ENCODE peak calls at places on chromosomes 16 and 17, in nine cellular contexts. S is testis, Y is endothelial cell of umbilical vein, A is body of pancreas, N is gastrocnemius medialis, R is IMR-90, C is K562, X is A549, J is right lobe of liver. W is an unnamed sample.

GRCh38 chr16:8716592-8716991 is 42.2 kb downstream of the ABAT start:
- DNase-seq in X (no peak), S (no peak), J (no peak), Y (no peak), A (no peak), R (peak), C (no peak), N (no peak), W (no peak)

GRCh38 chr16:67652578-67653130 is 7.4 kb downstream of the ACD start:
- DNase-seq in N (no peak), C (peak), Y (no peak), J (no peak), A (peak), X (peak), S (no peak), R (no peak), W (no peak)

GRCh38 chr16:18932243-18932997 is 6.2 kb upstream of the SMG1 start:
- DNase-seq in S (no peak), A (no peak), N (peak), C (no peak), X (no peak), J (no peak), R (peak), Y (no peak), W (no peak)

GRCh38 chr17:44115585-44116415 is 7.6 kb downstream of the HDAC5 start:
- DNase-seq in J (no peak), Y (peak), R (peak), N (no peak), C (peak), A (peak), S (peak), X (peak), W (no peak)

GRCh38 chr17:79980246-79981043 is 55.2 kb downstream of the TBC1D16 start:
- DNase-seq in X (no peak), R (no peak), C (no peak), A (peak), N (no peak), S (no peak), J (peak), Y (no peak), W (no peak)

GRCh38 chr17:43627657-43628650 is 33.8 kb downstream of the MEOX1 start:
- DNase-seq in N (no peak), R (peak), S (peak), J (no peak), Y (no peak), A (no peak), X (no peak), C (no peak), W (no peak)

GRCh38 chr17:50027639-50028206 is 28.2 kb upstream of the ITGA3 start:
- DNase-seq in Y (peak), J (peak), X (peak), S (no peak), C (no peak), N (no peak), A (peak), R (peak), W (no peak)

GRCh38 chr17:65660947-65661346 is 99.5 kb upstream of the AXIN2 start:
- DNase-seq in C (peak), J (no peak), S (no peak), X (no peak), R (peak), A (no peak), N (no peak), Y (peak), W (no peak)

GRCh38 chr16:57235128-57236092 is 9.6 kb upstream of the ARL2BP start:
- DNase-seq in A (no peak), Y (peak), N (no peak), R (peak), S (no peak), C (peak), X (no peak), J (no peak), W (no peak)

GRCh38 chr17:55601874-55602364 is 90.7 kb upstream of the SMIM36 start:
- DNase-seq in S (peak), A (no peak), C (peak), X (peak), N (no peak), Y (peak), J (no peak), R (peak), W (no peak)
- H3K27ac ChIP-seq in S (no peak), A (no peak), C (no peak), X (no peak), N (no peak), Y (no peak), J (no peak), R (peak), W (no peak)

GRCh38 chr17:42184717-42185496 is at the start of gene HCRT:
- DNase-seq in J (no peak), S (no peak), C (no peak), Y (no peak), N (no peak), X (no peak), R (no peak), A (no peak), W (no peak)

GRCh38 chr17:42185497-42185860 is 227 bp upstream of the HCRT start:
- DNase-seq in R (no peak), S (no peak), A (no peak), N (no peak), C (no peak), X (no peak), J (no peak), Y (no peak), W (no peak)

GRCh38 chr17:42181851-42182207 is 887 bp upstream of the KCNH4 start:
- DNase-seq in J (no peak), A (no peak), X (no peak), C (no peak), N (no peak), S (no peak), Y (no peak), R (no peak), W (no peak)

GRCh38 chr17:42182927-42183734 is 2.1 kb downstream of the HCRT start:
- DNase-seq in X (peak), Y (peak), A (no peak), R (peak), J (no peak), C (peak), N (no peak), S (no peak), W (no peak)

DNA sequence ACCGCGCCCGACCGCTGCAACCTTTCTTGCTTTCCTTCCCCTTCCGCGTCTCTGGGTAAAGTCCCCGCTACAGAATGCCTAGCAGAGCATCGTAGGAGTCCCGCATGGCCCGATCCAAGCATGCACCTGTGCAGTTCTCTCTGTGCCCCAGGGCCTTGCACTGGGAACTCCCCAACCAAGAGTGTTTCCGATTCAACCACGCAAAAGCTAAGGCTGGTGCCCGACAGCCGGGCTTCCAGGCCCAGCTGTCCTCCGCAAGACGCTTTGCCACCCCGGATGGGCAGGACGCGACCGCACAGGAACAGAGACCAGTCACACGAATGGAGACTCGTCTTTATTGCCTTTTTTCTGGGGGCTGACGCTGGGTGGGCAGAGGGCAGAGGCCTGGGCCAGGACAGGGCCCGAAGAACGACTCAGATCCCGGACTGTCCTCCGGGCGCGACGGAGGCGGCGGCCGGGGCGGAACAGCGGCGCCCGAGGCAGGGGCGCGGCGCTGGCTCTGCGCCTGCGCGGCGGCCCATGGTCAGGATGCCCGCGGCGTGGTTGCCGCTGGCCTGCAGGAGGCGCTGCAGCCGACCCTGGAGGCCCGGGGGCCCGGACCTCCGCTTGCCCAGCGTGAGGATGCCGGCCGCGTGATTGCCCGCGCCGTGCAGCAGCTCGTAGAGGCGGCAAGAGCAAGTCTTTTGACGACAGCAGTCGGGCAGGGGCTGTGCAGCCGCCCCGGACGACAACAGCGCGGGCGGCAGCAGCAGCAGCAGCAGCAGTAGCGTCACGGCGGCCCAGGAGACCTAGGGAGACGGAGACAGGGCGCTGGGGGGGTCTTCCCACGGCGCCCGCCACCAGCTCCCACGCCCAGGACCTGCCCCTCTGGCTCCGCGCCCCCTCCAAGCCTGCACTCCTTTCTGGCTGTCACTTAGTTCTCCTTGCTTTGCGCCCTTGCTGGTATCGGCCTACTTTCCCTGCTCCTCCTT is 1.2 kb downstream of the HCRT start:
- DNase-seq in J (peak), C (peak), R (peak), A (peak), Y (peak), X (peak), N (peak), S (peak), W (no peak)
- TF ChIP-seq POLR2A in J (peak), C (peak), R (no peak), A (peak), Y (peak), X (peak), N (no peak), S (no peak), W (peak)

DNA sequence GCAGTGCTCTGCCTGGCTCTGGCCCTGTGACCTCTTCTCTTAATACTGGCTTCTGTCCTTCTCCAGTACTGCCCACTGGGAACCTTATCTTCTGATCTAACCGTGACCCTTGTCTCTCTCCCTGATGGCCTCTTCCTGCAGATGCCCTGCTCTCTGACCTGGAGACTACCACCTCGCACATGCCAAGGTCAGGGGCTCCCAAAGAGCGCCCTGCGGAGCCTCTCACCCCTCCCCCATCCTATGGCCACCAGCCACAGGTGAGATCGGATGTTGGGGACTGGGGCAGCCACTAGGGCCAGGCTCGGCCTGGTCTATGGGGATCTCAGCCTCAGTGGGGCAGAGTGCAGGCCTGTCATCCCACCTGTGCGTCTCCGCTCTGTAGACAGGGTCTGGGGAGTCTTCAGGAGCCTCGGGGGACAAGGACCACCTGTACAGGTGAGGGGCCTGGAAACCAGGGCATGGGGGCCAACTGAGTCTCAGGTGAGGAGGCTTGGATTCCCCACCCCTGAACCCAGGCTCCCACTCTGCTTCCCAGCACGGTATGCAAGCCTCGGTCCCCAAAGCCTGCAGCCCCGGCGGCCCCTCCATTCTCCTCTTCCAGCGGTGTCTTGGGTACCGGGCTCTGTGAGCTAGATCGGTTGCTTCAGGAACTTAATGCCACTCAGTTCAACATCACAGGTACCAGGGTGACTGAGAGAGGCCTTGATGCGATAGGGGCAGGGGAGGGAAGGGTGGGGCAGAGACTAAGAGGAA is 1.5 kb downstream of the TGFB1I1 start:
- DNase-seq in C (no peak), S (no peak), J (no peak), Y (no peak), X (no peak), A (no peak), N (no peak), R (no peak), W (no peak)
- H3K27ac ChIP-seq in C (no peak), S (no peak), J (no peak), Y (no peak), X (no peak), A (no peak), N (no peak), R (no peak), W (peak)

DNA sequence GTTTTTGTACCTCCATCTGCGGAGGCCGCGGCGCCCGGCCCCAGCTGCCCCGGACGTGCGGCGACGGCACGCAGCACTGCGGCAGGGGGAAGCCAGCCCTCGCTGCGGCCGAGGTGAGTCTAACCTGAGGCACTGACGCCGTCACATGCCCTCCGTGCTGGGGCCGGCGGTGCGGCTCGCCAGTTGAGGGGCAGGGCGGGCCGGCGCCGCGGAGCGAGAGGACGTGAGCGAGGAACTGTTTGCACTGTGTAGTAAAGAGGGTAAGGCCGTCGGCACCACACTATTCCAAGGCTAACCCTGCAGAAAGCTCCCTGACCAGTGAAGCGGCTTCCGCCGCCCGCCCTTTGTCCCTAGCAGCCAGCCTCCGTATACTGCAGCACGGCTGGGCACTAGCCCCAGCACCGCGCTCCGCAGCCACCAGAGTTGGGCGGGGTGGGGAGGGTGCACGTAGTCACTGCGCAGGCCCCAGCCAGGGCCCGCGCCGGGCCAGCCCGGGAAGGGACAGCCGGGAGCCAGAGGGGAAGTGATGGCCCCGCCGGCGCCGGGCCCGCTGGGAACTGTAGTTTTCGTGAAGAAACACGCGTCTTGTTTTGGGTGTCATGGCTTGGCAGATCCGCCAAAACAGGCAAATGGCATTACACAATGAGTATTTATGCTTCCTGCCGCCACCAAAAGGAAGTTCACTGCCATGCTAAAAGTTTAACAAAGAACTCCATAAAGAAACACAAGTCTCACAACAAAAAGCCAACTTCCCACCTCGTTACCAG is 580 bp upstream of the KANSL1 start:
- DNase-seq in Y (peak), A (peak), R (peak), S (peak), X (peak), J (peak), N (peak), C (peak), W (peak)
- TF ChIP-seq POLR2A in Y (peak), A (peak), R (no peak), S (peak), X (peak), J (peak), N (peak), C (peak), W (peak)

GRCh38 chr17:64234961-64235360 is 28.1 kb downstream of the TEX2 start:
- DNase-seq in S (no peak), N (no peak), X (no peak), J (no peak), A (no peak), Y (no peak), R (no peak), C (no peak), W (no peak)

GRCh38 chr17:64229815-64230550 is 33.1 kb downstream of the TEX2 start:
- DNase-seq in N (no peak), A (no peak), X (no peak), R (no peak), Y (no peak), S (no peak), C (no peak), J (no peak), W (no peak)

GRCh38 chr17:64232466-64233262 is 30.4 kb downstream of the TEX2 start:
- DNase-seq in A (no peak), Y (no peak), S (no peak), N (no peak), C (no peak), X (no peak), R (no peak), J (no peak), W (no peak)

GRCh38 chr17:64231567-64232141 is 31.4 kb downstream of the TEX2 start:
- DNase-seq in R (no peak), C (no peak), J (no peak), S (no peak), N (no peak), Y (no peak), A (no peak), X (no peak), W (no peak)

DNA sequence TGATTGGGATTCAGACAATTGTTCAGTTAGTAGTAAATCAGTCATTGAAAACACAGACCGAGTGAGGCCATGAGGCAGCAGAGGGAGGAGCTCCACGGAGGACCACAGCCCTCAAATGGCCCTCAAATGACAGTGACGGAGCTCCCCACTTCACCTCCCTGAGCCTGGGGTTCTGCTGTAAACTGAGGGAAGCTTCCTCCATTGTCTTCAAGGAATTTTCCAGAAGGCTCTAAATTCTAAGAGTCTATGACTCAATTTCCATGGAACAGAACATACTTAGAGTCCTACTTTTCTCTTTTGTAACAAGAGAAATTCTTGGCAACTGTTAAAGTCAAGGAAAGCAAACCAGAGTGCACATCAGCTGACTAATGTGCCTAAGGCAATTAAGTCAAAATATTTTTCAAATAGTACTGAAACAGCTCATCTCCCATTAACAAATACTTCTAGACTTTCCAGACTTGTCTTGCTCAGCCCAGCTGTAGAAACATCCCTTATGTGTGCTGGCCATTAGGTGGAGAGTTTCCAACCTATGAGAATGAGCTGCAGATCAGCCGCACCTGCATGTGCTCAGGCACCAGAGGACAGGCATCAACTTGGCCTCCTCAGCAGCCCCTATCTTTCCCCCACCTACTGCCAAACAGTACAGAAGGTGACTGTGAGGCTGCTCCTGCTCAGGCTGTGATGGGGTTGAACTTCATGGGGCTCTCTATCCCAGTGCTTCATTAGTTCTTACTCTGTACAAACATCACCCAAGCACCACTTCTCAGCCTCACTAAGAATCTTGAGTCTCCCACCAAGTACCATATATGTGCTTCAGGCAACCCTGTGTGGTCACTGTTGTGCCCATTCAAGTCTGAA is 32.3 kb downstream of the TEX2 start:
- DNase-seq in S (peak), N (no peak), A (no peak), X (no peak), R (peak), J (no peak), Y (peak), C (no peak), W (no peak)
- H3K27ac ChIP-seq in S (peak), N (peak), A (no peak), X (peak), R (peak), J (no peak), Y (no peak), C (peak), W (peak)

GRCh38 chr17:28097254-28097653 is 54.8 kb downstream of the NLK start:
- DNase-seq in Y (no peak), S (no peak), A (no peak), C (no peak), N (no peak), X (no peak), J (no peak), R (no peak), W (no peak)

GRCh38 chr17:28097901-28098300 is 55.4 kb downstream of the NLK start:
- DNase-seq in X (no peak), R (no peak), A (no peak), S (no peak), N (no peak), C (no peak), J (no peak), Y (no peak), W (no peak)

GRCh38 chr17:28092109-28092508 is 49.6 kb downstream of the NLK start:
- DNase-seq in J (no peak), Y (no peak), N (no peak), S (no peak), C (no peak), R (no peak), A (no peak), X (no peak), W (no peak)

GRCh38 chr17:28090551-28090950 is 48.1 kb downstream of the NLK start:
- DNase-seq in N (no peak), Y (no peak), R (no peak), J (no peak), X (no peak), A (no peak), C (no peak), S (no peak), W (no peak)

GRCh38 chr17:28093999-28094716 is 51.7 kb downstream of the NLK start:
- DNase-seq in A (no peak), C (no peak), R (no peak), J (no peak), S (no peak), N (no peak), Y (no peak), X (no peak), W (no peak)
- TF ChIP-seq POLR2A in A (no peak), C (peak), R (no peak), J (no peak), S (no peak), N (no peak), Y (no peak), X (no peak), W (no peak)

GRCh38 chr16:6732166-6732565 is 600.5 kb upstream of the RBFOX1 start:
- DNase-seq in N (no peak), R (no peak), C (no peak), A (no peak), J (no peak), Y (no peak), S (no peak), X (no peak), W (no peak)
- H3K27ac ChIP-seq in N (no peak), R (no peak), C (no peak), A (no peak), J (no peak), Y (no peak), S (no peak), X (no peak), W (no peak)

GRCh38 chr17:74977802-74978201 is 5.2 kb upstream of the HID1 start:
- DNase-seq in A (no peak), S (no peak), C (no peak), Y (no peak), J (no peak), X (no peak), N (no peak), R (no peak), W (no peak)
- TF ChIP-seq POLR2A in A (no peak), S (no peak), C (no peak), Y (no peak), J (no peak), X (no peak), N (no peak), R (no peak), W (no peak)

GRCh38 chr17:4877089-4877488 is 22.2 kb upstream of the C17orf107 start:
- DNase-seq in N (no peak), R (no peak), A (no peak), C (no peak), Y (no peak), J (no peak), X (no peak), S (peak), W (no peak)
- H3K27ac ChIP-seq in N (no peak), R (no peak), A (no peak), C (no peak), Y (no peak), J (no peak), X (no peak), S (no peak), W (peak)

GRCh38 chr16:4270091-4270490 is 2.7 kb downstream of the TFAP4 start:
- DNase-seq in R (no peak), N (no peak), S (no peak), C (no peak), Y (no peak), X (no peak), J (no peak), A (peak), W (no peak)

GRCh38 chr16:4270595-4270994 is 2.2 kb downstream of the TFAP4 start:
- DNase-seq in Y (no peak), N (no peak), X (no peak), R (no peak), J (no peak), S (no peak), A (no peak), C (no peak), W (no peak)

GRCh38 chr16:4272114-4272954 is 489 bp downstream of the TFAP4 start:
- DNase-seq in S (peak), J (peak), C (peak), A (peak), Y (peak), N (peak), X (peak), R (no peak), W (no peak)

GRCh38 chr16:4273858-4274291 is 1.1 kb upstream of the TFAP4 start:
- DNase-seq in N (no peak), A (peak), C (no peak), R (peak), X (peak), Y (peak), J (peak), S (peak), W (no peak)

GRCh38 chr16:4271176-4272113 is 1.4 kb downstream of the TFAP4 start:
- DNase-seq in C (peak), J (peak), Y (peak), R (peak), S (peak), A (peak), X (peak), N (peak), W (peak)
- TF ChIP-seq POLR2A in C (peak), J (peak), Y (peak), R (no peak), S (no peak), A (peak), X (peak), N (peak), W (peak)

W was measured in esophagus squamous epithelium.